ENCODE peak calls at places on chromosomes 6 and 20, in eight cellular contexts. B is ovary; P is endodermal cell; I is CD4-positive, alpha-beta T cell; L is mesendoderm; X is RWPE1; O is esophagus squamous epithelium; V is testis. N is an unnamed sample.

GRCh38 chr6:43613721-43614395 is 15.2 kb downstream of the GTPBP2 start:
- DNase-seq in B (no peak), I (no peak), X (no peak), V (no peak), P (no peak), O (no peak), L (no peak), N (no peak)

GRCh38 chr20:62496525-62497218 is 20.9 kb upstream of the GATA5 start:
- DNase-seq in X (peak), L (no peak), I (no peak), O (no peak), P (peak), B (no peak), V (peak), N (peak)

GRCh38 chr6:56802570-56802969 is 152.3 kb upstream of the BEND6 start:
- DNase-seq in P (no peak), L (no peak), O (no peak), V (no peak), B (no peak), I (no peak), X (no peak), N (peak)

GRCh38 chr6:113187671-113188070 is 669.5 kb upstream of the MARCKS start:
- DNase-seq in P (no peak), X (no peak), I (no peak), L (no peak), B (no peak), O (no peak), V (no peak), N (no peak)

GRCh38 chr6:3603443-3604130 is 146.7 kb upstream of the SLC22A23 start:
- DNase-seq in P (no peak), O (no peak), B (no peak), L (no peak), V (no peak), X (no peak), I (no peak), N (no peak)

GRCh38 chr6:132661906-132662305 is 2.9 kb upstream of the TAAR1 start:
- DNase-seq in O (no peak), B (no peak), V (no peak), L (no peak), P (no peak), X (no peak), I (no peak), N (no peak)

GRCh38 chr6:113361014-113361645 is 496.0 kb upstream of the MARCKS start:
- DNase-seq in V (no peak), L (no peak), P (no peak), O (no peak), X (peak), I (no peak), B (no peak), N (peak)

GRCh38 chr6:157732007-157732406 is 91.0 kb upstream of the SNX9 start:
- DNase-seq in O (no peak), P (peak), B (no peak), V (no peak), I (no peak), L (peak), X (no peak), N (peak)

GRCh38 chr6:31092238-31092637 is 20.1 kb downstream of the C6orf15 start:
- DNase-seq in X (no peak), O (no peak), B (no peak), P (no peak), I (no peak), V (no peak), L (no peak), N (no peak)

GRCh38 chr20:40251284-40251932 is 437.6 kb downstream of the MAFB start:
- DNase-seq in L (peak), I (no peak), O (no peak), X (peak), B (no peak), V (peak), P (peak), N (peak)

GRCh38 chr6:113847435-113847834 is 9.7 kb upstream of the MARCKS start:
- DNase-seq in X (no peak), I (no peak), L (no peak), O (no peak), V (no peak), B (no peak), P (no peak), N (no peak)

GRCh38 chr6:15504040-15504491 is 158.8 kb downstream of the DTNBP1 start:
- DNase-seq in I (no peak), X (no peak), P (no peak), V (peak), O (no peak), B (peak), L (no peak), N (peak)

GRCh38 chr6:42131531-42131930 is 10.9 kb downstream of the C6orf132 start:
- DNase-seq in X (no peak), P (no peak), I (no peak), B (no peak), V (no peak), L (no peak), O (no peak), N (no peak)

GRCh38 chr20:49814057-49814675 is 1.5 kb downstream of the SLC9A8 start:
- DNase-seq in V (no peak), P (no peak), X (no peak), I (no peak), B (no peak), L (no peak), O (no peak), N (no peak)

GRCh38 chr6:112216699-112217551 is 37.4 kb downstream of the LAMA4 start:
- DNase-seq in I (no peak), L (peak), X (peak), O (no peak), P (no peak), B (no peak), V (no peak), N (peak)

GRCh38 chr6:27553123-27553904 is 80.4 kb upstream of the ZNF184 start:
- DNase-seq in L (peak), B (no peak), V (no peak), O (no peak), X (no peak), P (peak), I (no peak), N (peak)

GRCh38 chr6:33781105-33781975 is 7.6 kb downstream of the LEMD2 start:
- DNase-seq in B (no peak), O (no peak), P (peak), V (no peak), L (peak), X (peak), I (no peak), N (no peak)

GRCh38 chr6:63347599-63347998 is 27.8 kb upstream of the LGSN start:
- DNase-seq in B (no peak), I (no peak), O (no peak), L (no peak), X (peak), P (no peak), V (no peak), N (no peak)

GRCh38 chr20:62133051-62133845 is 9.9 kb downstream of the PSMA7 start:
- DNase-seq in X (no peak), O (no peak), V (no peak), P (no peak), L (no peak), I (no peak), B (no peak), N (no peak)

GRCh38 chr6:81049425-81050042 is 702.9 kb downstream of the TENT5A start:
- DNase-seq in V (no peak), O (no peak), X (no peak), L (no peak), B (no peak), P (no peak), I (no peak), N (no peak)

GRCh38 chr20:46359233-46359751 is 47.1 kb downstream of the ELMO2 start:
- DNase-seq in V (no peak), B (no peak), O (no peak), L (no peak), P (no peak), X (no peak), I (no peak), N (no peak)

GRCh38 chr6:122790740-122791679 is 2.0 kb downstream of the SMPDL3A start:
- DNase-seq in I (no peak), V (no peak), O (no peak), P (no peak), B (no peak), X (no peak), L (peak), N (peak)

GRCh38 chr20:44039741-44040140 is 125.1 kb downstream of the TOX2 start:
- DNase-seq in I (no peak), B (no peak), V (no peak), P (no peak), X (no peak), L (no peak), O (no peak), N (no peak)

GRCh38 chr6:133948472-133948871 is 4.6 kb upstream of the TBPL1 start:
- DNase-seq in I (no peak), O (no peak), X (no peak), L (no peak), P (no peak), B (no peak), V (no peak), N (no peak)

GRCh38 chr6:37299990-37300389 is 42.0 kb upstream of the TMEM217 start:
- DNase-seq in X (no peak), L (no peak), P (no peak), V (no peak), O (no peak), B (no peak), I (no peak), N (no peak)

GRCh38 chr20:5526516-5526915 is 209.8 kb upstream of the PROKR2 start:
- DNase-seq in X (no peak), P (no peak), O (no peak), V (no peak), L (peak), B (no peak), I (no peak), N (no peak)

GRCh38 chr6:99739526-99739925 is 132.9 kb downstream of the PRDM13 start:
- DNase-seq in I (no peak), X (no peak), L (no peak), P (no peak), O (no peak), B (no peak), V (no peak), N (no peak)

GRCh38 chr6:50249493-50249892 is 199.8 kb upstream of the DEFB112 start:
- DNase-seq in V (no peak), X (no peak), P (no peak), B (no peak), L (peak), I (no peak), O (no peak), N (peak)

GRCh38 chr6:110509617-110510231 is 33.3 kb upstream of the SLC22A16 start:
- DNase-seq in I (no peak), V (no peak), X (peak), L (peak), O (no peak), B (no peak), P (no peak), N (no peak)

GRCh38 chr6:108945686-108946158 is 97.5 kb downstream of the ARMC2 start:
- DNase-seq in P (peak), L (no peak), X (no peak), B (peak), O (no peak), I (no peak), V (peak), N (no peak)

DNA sequence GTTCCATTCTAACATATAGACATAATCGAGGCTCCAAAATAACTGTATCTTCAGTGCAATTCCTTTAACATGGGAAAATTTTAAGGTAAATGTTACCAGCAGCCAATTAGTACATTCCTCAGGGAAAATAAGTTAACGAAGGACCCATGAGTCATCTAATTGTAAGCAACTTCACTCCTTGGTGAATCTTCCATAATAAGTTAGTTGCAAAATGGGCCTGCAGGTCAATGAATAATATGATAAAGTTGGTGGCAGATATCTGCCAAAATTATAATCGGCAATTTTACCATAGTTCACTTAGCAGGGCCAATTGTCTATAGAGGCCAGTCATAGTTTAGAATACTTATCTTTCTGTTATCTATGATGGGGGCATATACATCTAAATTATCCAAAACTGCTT is 42.3 kb downstream of the QRSL1 start:
- DNase-seq in L (no peak), B (no peak), V (no peak), X (no peak), I (no peak), P (no peak), O (no peak), N (no peak)
- H3K27ac ChIP-seq in L (no peak), B (no peak), V (no peak), X (no peak), I (no peak), P (no peak), O (no peak), N (no peak)

DNA sequence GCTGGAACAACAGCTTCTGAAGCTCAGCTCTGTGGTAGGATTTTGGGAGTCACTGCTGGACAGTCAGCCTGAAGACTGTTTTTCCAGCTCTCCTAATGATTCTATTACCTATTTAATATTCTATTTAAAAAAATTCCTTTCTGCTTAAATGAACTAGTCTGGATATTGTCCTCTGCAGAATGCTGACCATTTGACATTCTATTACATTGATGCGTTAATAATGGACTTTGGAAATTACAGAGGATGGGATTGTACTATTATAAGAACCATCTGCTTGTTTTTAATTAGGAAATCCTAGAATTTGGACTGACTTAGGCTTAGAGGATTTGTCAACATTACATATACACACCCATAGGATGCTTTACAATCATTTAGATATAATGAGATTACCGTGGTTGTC is 19.7 kb downstream of the LRP11 start:
- DNase-seq in L (no peak), P (no peak), I (no peak), B (no peak), V (no peak), O (no peak), X (no peak), N (no peak)
- H3K27ac ChIP-seq in L (no peak), P (no peak), I (no peak), B (no peak), V (no peak), O (no peak), X (peak), N (no peak)

GRCh38 chr20:45191926-45192325 is 14.9 kb upstream of the SEMG1 start:
- DNase-seq in B (no peak), I (no peak), X (no peak), L (no peak), V (no peak), O (no peak), P (no peak), N (no peak)
- H3K27ac ChIP-seq in B (no peak), I (no peak), X (no peak), L (no peak), V (no peak), O (no peak), P (no peak), N (no peak)

DNA sequence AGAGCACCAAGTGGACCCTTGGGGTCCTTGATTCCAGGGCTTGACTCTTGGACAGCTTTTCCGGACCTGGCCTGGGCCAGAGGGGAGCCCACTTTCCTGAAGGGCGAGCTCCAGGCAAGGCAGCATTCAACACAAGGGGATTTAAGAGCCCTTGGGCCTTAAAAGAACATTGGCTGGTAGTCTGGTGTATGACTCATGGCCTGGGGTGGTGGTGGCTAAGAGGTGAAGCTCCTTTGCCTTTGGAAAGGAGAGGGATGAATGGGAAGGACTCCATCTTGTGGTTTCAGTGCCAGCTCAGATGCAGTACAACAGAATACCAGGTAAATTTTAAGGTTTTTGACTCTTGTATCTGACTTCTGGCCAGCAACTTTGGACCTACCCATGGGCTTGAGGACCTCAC is 760.7 kb downstream of the GRIK2 start:
- DNase-seq in O (no peak), L (peak), V (no peak), P (no peak), I (no peak), X (no peak), B (no peak), N (no peak)
- H3K27ac ChIP-seq in O (no peak), L (no peak), V (no peak), P (no peak), I (no peak), X (no peak), B (no peak), N (no peak)

GRCh38 chr6:22126910-22127309 is 169.9 kb downstream of the PRL start:
- DNase-seq in P (no peak), B (no peak), V (no peak), O (no peak), I (no peak), X (no peak), L (no peak), N (no peak)
- H3K27ac ChIP-seq in P (no peak), B (no peak), V (no peak), O (no peak), I (no peak), X (no peak), L (no peak), N (no peak)

GRCh38 chr6:106913111-106913510 is 61.4 kb downstream of the CD24 start:
- DNase-seq in V (no peak), I (no peak), B (no peak), X (peak), L (no peak), O (no peak), P (no peak), N (no peak)
- H3K27ac ChIP-seq in V (no peak), I (no peak), B (no peak), X (no peak), L (no peak), O (peak), P (no peak), N (no peak)

GRCh38 chr6:24916496-24916895 is 19.3 kb downstream of the RIPOR2 start:
- DNase-seq in L (no peak), O (no peak), I (no peak), X (no peak), P (no peak), V (no peak), B (no peak), N (no peak)

GRCh38 chr6:24918641-24919403 is 16.9 kb downstream of the RIPOR2 start:
- DNase-seq in B (no peak), V (no peak), I (no peak), X (no peak), P (peak), O (no peak), L (peak), N (peak)

GRCh38 chr6:24922174-24922573 is 13.6 kb downstream of the RIPOR2 start:
- DNase-seq in X (no peak), L (no peak), I (no peak), P (no peak), B (no peak), V (no peak), O (no peak), N (no peak)

GRCh38 chr6:24922854-24923253 is 12.9 kb downstream of the RIPOR2 start:
- DNase-seq in X (no peak), P (no peak), V (no peak), I (no peak), L (no peak), O (no peak), B (no peak), N (no peak)

DNA sequence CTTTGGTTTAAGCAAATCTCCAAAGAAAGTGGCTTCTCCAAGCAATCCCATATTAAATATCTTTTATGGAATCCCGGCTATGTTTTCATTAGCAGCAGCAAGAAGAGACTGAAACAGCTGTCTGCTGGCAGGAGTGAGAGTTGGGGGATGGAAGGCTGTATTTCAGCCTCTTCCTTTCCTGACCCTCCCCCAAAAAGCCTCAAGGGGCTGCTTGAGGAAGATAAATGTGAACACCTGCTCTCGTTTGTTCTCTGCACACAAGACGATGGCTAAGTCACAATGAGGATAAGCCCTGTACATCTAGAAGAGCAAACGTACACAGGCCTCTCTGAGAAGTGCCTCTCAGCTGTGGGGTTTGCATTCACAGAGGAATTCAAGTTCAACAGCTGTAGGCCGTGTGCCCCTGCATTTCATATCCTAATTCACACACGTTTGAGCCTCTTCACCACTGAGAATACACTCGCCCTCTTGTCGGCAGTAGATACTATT is 16.3 kb downstream of the RIPOR2 start:
- DNase-seq in V (no peak), L (peak), I (no peak), O (no peak), B (no peak), P (no peak), X (no peak), N (peak)
- H3K27ac ChIP-seq in V (no peak), L (no peak), I (peak), O (no peak), B (no peak), P (peak), X (no peak), N (peak)

GRCh38 chr6:160394654-160395035 is 46.5 kb downstream of the SLC22A3 start:
- DNase-seq in B (no peak), L (peak), O (no peak), I (no peak), X (no peak), P (peak), V (no peak), N (no peak)

GRCh38 chr6:160393966-160394653 is 45.9 kb downstream of the SLC22A3 start:
- DNase-seq in P (peak), O (no peak), I (no peak), X (no peak), L (peak), B (peak), V (peak), N (no peak)

GRCh38 chr6:160400426-160400825 is 52.2 kb downstream of the SLC22A3 start:
- DNase-seq in P (no peak), O (no peak), I (no peak), V (no peak), X (no peak), L (no peak), B (no peak), N (no peak)

GRCh38 chr6:160395187-160395586 is 47.0 kb downstream of the SLC22A3 start:
- DNase-seq in X (no peak), L (no peak), O (no peak), V (no peak), P (no peak), I (no peak), B (no peak), N (no peak)

GRCh38 chr6:160398674-160399271 is 50.6 kb downstream of the SLC22A3 start:
- DNase-seq in V (no peak), I (no peak), X (no peak), L (no peak), O (no peak), B (no peak), P (no peak), N (no peak)
- H3K27ac ChIP-seq in V (no peak), I (no peak), X (no peak), L (no peak), O (peak), B (no peak), P (no peak), N (no peak)

DNA sequence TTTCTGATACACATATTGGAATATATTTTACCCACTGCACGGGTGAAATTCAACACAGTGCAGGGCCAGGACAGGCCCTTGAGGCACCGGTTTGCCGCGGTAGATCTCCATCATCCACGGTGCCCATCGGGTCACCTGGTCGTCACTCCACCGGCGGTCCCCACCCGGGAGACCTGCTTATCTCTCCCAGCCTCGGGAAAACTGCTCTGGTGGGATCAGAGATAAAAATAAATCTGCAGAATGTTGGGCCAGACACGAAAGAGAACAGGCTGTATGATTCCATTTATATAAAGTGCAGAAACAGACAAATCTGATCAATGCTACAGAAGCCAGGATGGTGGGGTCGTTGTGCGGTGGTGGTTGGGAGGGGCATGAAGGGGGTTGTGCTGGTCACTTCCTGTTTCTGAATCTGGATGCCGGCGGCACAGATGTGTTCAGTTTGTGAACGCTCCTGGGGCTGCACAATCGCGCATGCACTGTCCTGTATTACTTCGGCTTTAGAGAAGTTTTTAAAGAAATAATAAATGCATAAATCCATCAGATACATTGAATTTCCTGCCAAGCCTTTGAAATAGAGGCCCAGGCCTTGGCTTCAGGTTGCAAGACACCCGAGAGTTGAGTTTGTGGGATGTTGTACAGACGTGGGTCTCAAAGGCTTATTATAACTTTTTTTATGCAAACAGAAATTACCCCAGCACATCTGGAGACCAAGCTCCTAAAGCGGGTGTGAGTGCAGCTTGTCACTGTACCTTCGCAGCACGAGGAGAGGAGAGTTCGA is 54.3 kb downstream of the ANKRD60 start:
- DNase-seq in L (no peak), P (no peak), V (no peak), I (no peak), B (peak), X (no peak), O (no peak), N (peak)
- H3K27ac ChIP-seq in L (no peak), P (peak), V (peak), I (no peak), B (peak), X (no peak), O (peak), N (peak)

N was measured in SJCRH30.